ENCODE peak calls at places on chromosome 20, in five cellular contexts. One of them, this sample, is unnamed.
A peak's percentile ranks its signal among the peaks of the same experiment; 100 is the strongest.

GRCh38 chr20:57662313-57663240 is 42.4 kb upstream of the ZBP1 start:
- DNase-seq in psoas muscle: no peak
- DNase-seq in tibial nerve: no peak
- DNase-seq in CD8-positive, alpha-beta T cell: peak; percentile 3
- DNase-seq in H1: peak; percentile 45
- DNase-seq in this sample: no peak

GRCh38 chr20:9928955-9929354 is 90.1 kb upstream of the PAK5 start:
- DNase-seq in psoas muscle: no peak
- DNase-seq in tibial nerve: no peak
- DNase-seq in CD8-positive, alpha-beta T cell: no peak
- DNase-seq in H1: no peak
- DNase-seq in this sample: no peak

GRCh38 chr20:1776608-1777475 is 118.4 kb upstream of the SIRPA start:
- DNase-seq in psoas muscle: peak; percentile 90
- DNase-seq in tibial nerve: peak; percentile 97
- DNase-seq in CD8-positive, alpha-beta T cell: peak; percentile 88
- DNase-seq in H1: peak; percentile 97
- DNase-seq in this sample: peak; percentile 88

GRCh38 chr20:23826541-23827018 is at the start of gene CST2:
- DNase-seq in psoas muscle: no peak
- DNase-seq in tibial nerve: no peak
- DNase-seq in CD8-positive, alpha-beta T cell: no peak
- DNase-seq in H1: no peak
- DNase-seq in this sample: no peak

GRCh38 chr20:37992802-37993538 is 40.3 kb downstream of the TTI1 start:
- DNase-seq in psoas muscle: peak; percentile 49
- DNase-seq in tibial nerve: peak; percentile 11
- DNase-seq in CD8-positive, alpha-beta T cell: peak; percentile 21
- DNase-seq in H1: no peak
- DNase-seq in this sample: peak; percentile 59

GRCh38 chr20:38239406-38239805 is 21.1 kb downstream of the KIAA1755 start:
- DNase-seq in psoas muscle: no peak
- DNase-seq in tibial nerve: no peak
- DNase-seq in CD8-positive, alpha-beta T cell: no peak
- DNase-seq in H1: no peak
- DNase-seq in this sample: no peak

GRCh38 chr20:36439040-36439730 is 102.1 kb upstream of the MYL9 start:
- DNase-seq in psoas muscle: peak; percentile 64
- DNase-seq in tibial nerve: peak; percentile 68
- DNase-seq in CD8-positive, alpha-beta T cell: peak; percentile 67
- DNase-seq in H1: peak; percentile 96
- DNase-seq in this sample: peak; percentile 61

GRCh38 chr20:49821850-49822249 is 9.2 kb downstream of the SLC9A8 start:
- DNase-seq in psoas muscle: no peak
- DNase-seq in tibial nerve: no peak
- DNase-seq in CD8-positive, alpha-beta T cell: no peak
- DNase-seq in H1: no peak
- DNase-seq in this sample: no peak

DNA sequence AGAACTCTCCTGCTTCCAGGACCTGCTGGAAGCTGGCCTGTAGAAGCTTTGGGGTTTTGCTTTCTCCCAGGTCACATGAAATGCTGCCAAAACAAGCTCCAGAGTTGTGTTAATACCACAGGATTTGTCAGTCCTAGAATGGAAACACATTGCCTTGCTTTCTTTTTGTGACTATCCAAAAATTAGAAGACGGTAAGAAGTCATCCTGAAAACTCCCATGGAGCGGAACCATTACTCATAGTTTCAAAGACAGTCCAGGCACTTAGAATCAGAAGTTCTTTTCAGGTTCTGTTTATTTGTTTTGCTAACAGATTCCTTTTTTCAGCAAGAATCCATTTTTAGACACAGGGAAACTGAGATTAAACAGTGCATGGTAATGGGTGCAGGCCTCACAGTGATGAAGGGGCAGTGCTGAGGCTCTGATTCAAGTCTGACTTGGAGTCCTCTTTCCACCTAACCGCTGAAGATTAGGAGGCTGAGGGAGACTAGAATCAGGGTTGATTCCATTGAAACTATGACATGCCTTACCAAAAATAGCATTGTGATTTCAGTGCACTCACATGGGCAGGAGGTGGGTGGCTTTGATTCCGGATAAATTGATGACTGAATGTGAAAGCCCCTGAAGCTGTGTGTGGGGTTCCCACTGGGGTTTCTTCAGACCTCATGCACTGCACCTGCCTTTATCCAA is 72.2 kb upstream of the NAA20 start:
- DNase-seq in psoas muscle: no peak
- DNase-seq in tibial nerve: no peak
- DNase-seq in CD8-positive, alpha-beta T cell: no peak
- DNase-seq in H1: no peak
- DNase-seq in this sample: no peak
- H3K27ac ChIP-seq in psoas muscle: no peak overlapping the region
- H3K27ac ChIP-seq in tibial nerve: peak overlapping the region; percentile 79
- H3K27ac ChIP-seq in CD8-positive, alpha-beta T cell: no peak overlapping the region
- H3K27ac ChIP-seq in H1: no peak overlapping the region
- H3K27ac ChIP-seq in this sample: peak overlapping the region; percentile 72

GRCh38 chr20:40443731-40444130 is 245.3 kb downstream of the MAFB start:
- DNase-seq in psoas muscle: no peak
- DNase-seq in tibial nerve: no peak
- DNase-seq in CD8-positive, alpha-beta T cell: no peak
- DNase-seq in H1: no peak
- DNase-seq in this sample: no peak

GRCh38 chr20:40438161-40438835 is 250.7 kb downstream of the MAFB start:
- DNase-seq in psoas muscle: no peak
- DNase-seq in tibial nerve: no peak
- DNase-seq in CD8-positive, alpha-beta T cell: no peak
- DNase-seq in H1: no peak
- DNase-seq in this sample: no peak

GRCh38 chr20:40441771-40442170 is 247.3 kb downstream of the MAFB start:
- DNase-seq in psoas muscle: no peak
- DNase-seq in tibial nerve: no peak
- DNase-seq in CD8-positive, alpha-beta T cell: no peak
- DNase-seq in H1: no peak
- DNase-seq in this sample: no peak

GRCh38 chr20:40446868-40447267 is 242.2 kb downstream of the MAFB start:
- DNase-seq in psoas muscle: no peak
- DNase-seq in tibial nerve: no peak
- DNase-seq in CD8-positive, alpha-beta T cell: no peak
- DNase-seq in H1: no peak
- DNase-seq in this sample: no peak

DNA sequence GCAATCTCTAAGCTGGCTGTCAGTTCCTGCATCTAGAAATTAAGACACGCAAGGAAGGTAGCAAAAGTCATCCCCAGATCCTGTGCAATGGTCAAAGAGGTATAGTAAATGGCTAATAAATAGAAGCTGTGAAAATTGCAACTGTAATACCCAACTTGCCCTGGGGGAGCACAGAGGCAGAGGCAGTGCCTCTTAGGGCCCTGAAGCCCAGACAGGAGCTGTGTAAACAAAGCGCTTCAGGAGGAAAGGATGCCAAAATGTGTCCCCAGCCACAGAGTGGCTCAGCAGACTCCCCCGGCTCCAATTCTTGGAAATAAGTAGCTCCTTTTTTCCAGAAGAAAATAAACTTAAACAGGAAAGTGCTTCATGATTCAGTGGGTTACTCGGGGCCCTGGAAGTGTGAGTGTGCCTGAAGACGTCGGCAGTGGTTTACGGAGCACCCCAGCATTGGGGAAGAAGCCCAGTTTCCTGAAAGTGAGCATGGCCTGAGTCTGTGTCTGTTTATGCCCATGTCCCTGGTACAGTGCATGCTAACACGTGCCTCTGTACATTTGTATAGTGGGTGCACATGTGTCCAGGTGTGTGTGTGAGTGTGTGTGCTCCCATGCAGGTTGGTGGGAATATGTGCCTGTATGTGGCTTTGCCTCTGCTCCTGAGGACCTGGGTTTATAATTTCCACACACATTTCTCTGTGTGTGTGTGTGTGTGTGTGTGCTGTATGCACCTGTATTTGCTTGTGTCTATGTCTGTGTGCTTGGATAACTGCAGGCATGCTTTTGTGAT is 246.7 kb downstream of the MAFB start:
- DNase-seq in psoas muscle: no peak
- DNase-seq in tibial nerve: no peak
- DNase-seq in CD8-positive, alpha-beta T cell: no peak
- DNase-seq in H1: no peak
- DNase-seq in this sample: no peak
- TF ChIP-seq CTCF in psoas muscle: no peak
- TF ChIP-seq CTCF in tibial nerve: no peak
- TF ChIP-seq CTCF in CD8-positive, alpha-beta T cell: no peak
- TF ChIP-seq CTCF in H1: peak; percentile 21
- TF ChIP-seq CTCF in this sample: no peak

DNA sequence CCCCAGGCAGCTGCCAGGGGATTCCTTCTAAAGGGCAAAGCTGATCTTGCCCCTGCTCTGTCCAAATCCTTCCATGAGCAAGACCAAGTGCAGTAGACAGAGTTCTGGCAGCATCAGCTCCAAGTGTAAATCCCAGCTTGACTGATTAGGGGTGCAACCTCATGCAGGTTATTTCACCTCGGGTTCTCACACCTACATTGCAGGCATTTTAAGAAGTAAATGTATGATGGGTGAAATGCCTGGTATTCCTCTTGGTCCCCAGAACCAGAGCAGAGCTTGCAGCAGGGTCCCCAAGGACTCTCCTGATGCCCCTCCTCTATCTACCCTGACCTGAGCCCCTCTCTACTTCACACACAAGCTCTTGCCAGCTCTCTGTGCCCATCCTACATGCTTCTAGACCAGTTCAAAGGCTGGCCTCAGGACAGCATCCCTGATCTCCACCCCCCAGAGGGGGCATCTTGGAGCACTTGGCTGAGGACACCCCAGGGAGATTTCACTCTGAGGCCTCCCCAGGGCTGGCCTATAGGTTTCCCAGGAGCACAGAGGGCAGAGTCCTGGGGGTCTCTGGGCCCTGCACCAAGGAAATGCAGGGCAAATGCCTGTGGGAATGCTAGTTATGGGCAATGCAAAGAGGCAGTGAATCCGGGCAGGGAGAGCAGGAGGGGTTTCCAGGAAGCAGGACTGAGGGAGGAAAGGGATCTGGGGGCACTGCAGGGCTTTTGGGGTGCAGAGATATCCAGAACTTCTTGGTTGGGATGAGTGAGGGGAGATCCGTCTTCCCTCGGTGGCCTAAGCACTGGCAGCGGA is 1.0 kb downstream of the LZTS3 start:
- DNase-seq in psoas muscle: no peak
- DNase-seq in tibial nerve: no peak
- DNase-seq in CD8-positive, alpha-beta T cell: no peak
- DNase-seq in H1: no peak
- DNase-seq in this sample: no peak
- H3K27ac ChIP-seq in psoas muscle: no peak overlapping the region
- H3K27ac ChIP-seq in tibial nerve: peak overlapping the region; percentile 88
- H3K27ac ChIP-seq in CD8-positive, alpha-beta T cell: no peak overlapping the region
- H3K27ac ChIP-seq in H1: no peak overlapping the region
- H3K27ac ChIP-seq in this sample: no peak overlapping the region

DNA sequence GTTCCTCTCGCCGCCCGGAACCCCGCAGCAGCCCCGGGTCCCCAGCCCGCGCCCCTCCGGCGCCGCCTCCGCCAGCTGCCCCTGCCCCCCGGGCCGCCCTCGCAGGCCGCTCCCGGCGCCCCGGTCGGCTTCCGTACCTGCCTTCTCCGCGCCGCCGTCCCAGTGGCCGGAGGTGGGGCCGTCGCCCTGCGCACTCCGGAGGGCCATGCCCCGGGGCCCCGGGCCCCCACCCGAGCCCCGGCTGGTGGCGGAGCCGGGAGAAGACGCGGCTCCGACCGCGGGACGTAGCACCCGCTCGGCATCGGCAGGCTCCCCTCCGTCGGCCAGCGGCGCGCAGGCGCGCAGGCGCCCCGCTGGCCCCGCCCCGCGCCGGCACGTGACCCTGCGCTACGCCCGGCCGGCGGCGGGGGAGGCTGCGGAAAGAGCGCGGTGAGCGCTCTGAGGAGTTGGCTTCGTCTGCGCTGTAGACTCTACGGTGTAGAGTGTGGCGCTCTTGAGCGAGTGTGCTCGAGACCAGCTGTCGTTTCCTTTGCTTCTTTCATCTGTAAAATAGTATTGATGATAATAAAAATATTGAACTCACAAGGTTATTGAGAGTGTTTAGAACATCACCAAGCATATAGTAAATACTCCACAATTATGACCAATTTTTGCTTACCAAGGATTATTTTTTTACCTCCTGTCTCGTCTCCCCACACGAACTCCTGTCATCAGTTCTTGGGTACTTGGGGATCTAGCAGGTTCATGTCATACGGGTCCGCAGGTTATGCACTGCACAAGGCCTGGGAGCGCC is at the start of gene TBC1D20:
- DNase-seq in psoas muscle: peak; percentile 84
- DNase-seq in tibial nerve: peak; percentile 64
- DNase-seq in CD8-positive, alpha-beta T cell: peak; percentile 84
- DNase-seq in H1: peak; percentile 86
- DNase-seq in this sample: peak; percentile 79
- TF ChIP-seq CTCF in psoas muscle: no peak
- TF ChIP-seq CTCF in tibial nerve: peak; percentile 19
- TF ChIP-seq CTCF in CD8-positive, alpha-beta T cell: no peak
- TF ChIP-seq CTCF in H1: no peak
- TF ChIP-seq CTCF in this sample: peak; percentile 14

DNA sequence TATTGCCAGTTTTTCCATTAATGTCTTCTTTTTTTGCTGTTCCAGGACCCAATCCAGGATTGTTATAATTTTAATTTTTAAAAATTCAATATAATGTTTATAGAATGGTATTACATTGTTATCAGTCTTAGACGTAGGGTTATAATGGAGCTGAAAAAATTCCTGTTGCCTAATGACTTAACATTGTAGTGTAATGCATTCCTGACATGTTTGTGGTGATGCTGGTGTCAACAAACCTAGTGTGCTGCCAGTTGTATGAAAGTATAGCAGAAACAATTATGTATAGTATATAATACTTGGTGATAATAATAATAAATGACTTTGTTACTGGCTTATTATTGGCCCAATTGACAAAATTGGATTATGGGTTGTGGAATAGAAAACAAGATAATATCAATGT is 30.4 kb downstream of the KIZ start:
- DNase-seq in psoas muscle: no peak
- DNase-seq in tibial nerve: no peak
- DNase-seq in CD8-positive, alpha-beta T cell: no peak
- DNase-seq in H1: no peak
- DNase-seq in this sample: no peak
- H3K27ac ChIP-seq in psoas muscle: no peak overlapping the region
- H3K27ac ChIP-seq in tibial nerve: no peak overlapping the region
- H3K27ac ChIP-seq in CD8-positive, alpha-beta T cell: no peak overlapping the region
- H3K27ac ChIP-seq in H1: no peak overlapping the region
- H3K27ac ChIP-seq in this sample: no peak overlapping the region

This sample was measured in lung.